ENCODE peak calls at places on chromosomes 13 and 19, in eight cellular contexts. P is right cardiac atrium; A is fibroblast of lung; E is hepatocyte; I is naive thymus-derived CD4-positive, alpha-beta T cell; D is left lung; W is cardiac fibroblast; G is PC-9. Q is an unnamed sample.

GRCh38 chr13:47076536-47076935 is 179.7 kb upstream of the HTR2A start:
- DNase-seq in P (no peak), A (no peak), E (no peak), I (no peak), D (no peak), W (no peak), G (no peak), Q (no peak)

GRCh38 chr13:74202129-74202528 is 67.9 kb upstream of the KLF12 start:
- DNase-seq in P (no peak), A (peak), E (no peak), I (no peak), D (no peak), W (peak), G (no peak), Q (no peak)

GRCh38 chr13:77554079-77554478 is 18.6 kb downstream of the SCEL start:
- DNase-seq in P (no peak), A (no peak), E (no peak), I (no peak), D (no peak), W (no peak), G (peak), Q (no peak)

GRCh38 chr19:54518844-54519243 is 16.2 kb downstream of the LAIR2 start:
- DNase-seq in P (no peak), A (no peak), E (no peak), I (no peak), D (no peak), W (peak), G (no peak), Q (no peak)

GRCh38 chr19:29375429-29376093 is 150.2 kb upstream of the VSTM2B start:
- DNase-seq in P (no peak), A (no peak), E (no peak), I (no peak), D (no peak), W (no peak), G (no peak), Q (no peak)

GRCh38 chr13:61927648-61928047 is 512.0 kb upstream of the PCDH20 start:
- DNase-seq in P (no peak), A (no peak), E (no peak), I (no peak), D (no peak), W (no peak), G (no peak), Q (no peak)

GRCh38 chr19:4575267-4575793 is 15.8 kb upstream of the SEMA6B start:
- DNase-seq in P (peak), A (peak), E (peak), I (no peak), D (no peak), W (peak), G (peak), Q (no peak)

GRCh38 chr13:27978301-27978968 is 9.3 kb upstream of the CDX2 start:
- DNase-seq in P (no peak), A (no peak), E (peak), I (no peak), D (no peak), W (no peak), G (no peak), Q (no peak)

GRCh38 chr19:8831832-8832131 is 322 bp downstream of the ZNF558 start:
- DNase-seq in P (no peak), A (no peak), E (no peak), I (no peak), D (no peak), W (no peak), G (no peak), Q (no peak)

GRCh38 chr13:40024578-40024952 is 369.1 kb downstream of the COG6 start:
- DNase-seq in P (no peak), A (no peak), E (no peak), I (no peak), D (no peak), W (peak), G (no peak), Q (no peak)

GRCh38 chr19:41350735-41351338 is 2.9 kb downstream of the TGFB1 start:
- DNase-seq in P (peak), A (no peak), E (no peak), I (no peak), D (no peak), W (peak), G (no peak), Q (no peak)

GRCh38 chr19:28372800-28373199 is 840.2 kb downstream of the UQCRFS1 start:
- DNase-seq in P (no peak), A (no peak), E (no peak), I (no peak), D (no peak), W (no peak), G (no peak), Q (no peak)

GRCh38 chr13:26482451-26483197 is 74.9 kb upstream of the WASF3 start:
- DNase-seq in P (no peak), A (peak), E (peak), I (peak), D (no peak), W (peak), G (peak), Q (peak)

GRCh38 chr13:22812793-22813192 is 368.0 kb upstream of the SGCG start:
- DNase-seq in P (peak), A (no peak), E (peak), I (no peak), D (no peak), W (peak), G (no peak), Q (no peak)

GRCh38 chr19:6415592-6416190 is 8.9 kb downstream of the KHSRP start:
- DNase-seq in P (no peak), A (no peak), E (no peak), I (no peak), D (no peak), W (no peak), G (no peak), Q (no peak)

GRCh38 chr19:6414793-6415591 is 9.6 kb downstream of the KHSRP start:
- DNase-seq in P (peak), A (no peak), E (no peak), I (no peak), D (peak), W (no peak), G (no peak), Q (no peak)

GRCh38 chr19:6413291-6413690 is 11.3 kb downstream of the KHSRP start:
- DNase-seq in P (peak), A (no peak), E (no peak), I (no peak), D (no peak), W (no peak), G (no peak), Q (no peak)

GRCh38 chr19:6412111-6412999 is 12.3 kb downstream of the KHSRP start:
- DNase-seq in P (peak), A (peak), E (peak), I (peak), D (no peak), W (peak), G (no peak), Q (no peak)

GRCh38 chr19:6414033-6414643 is 10.5 kb downstream of the KHSRP start:
- DNase-seq in P (peak), A (no peak), E (no peak), I (no peak), D (no peak), W (no peak), G (no peak), Q (no peak)
- H3K4me3 ChIP-seq in P (no peak), A (no peak), E (no peak), I (no peak), D (no peak), W (no peak), G (no peak), Q (no peak)

DNA sequence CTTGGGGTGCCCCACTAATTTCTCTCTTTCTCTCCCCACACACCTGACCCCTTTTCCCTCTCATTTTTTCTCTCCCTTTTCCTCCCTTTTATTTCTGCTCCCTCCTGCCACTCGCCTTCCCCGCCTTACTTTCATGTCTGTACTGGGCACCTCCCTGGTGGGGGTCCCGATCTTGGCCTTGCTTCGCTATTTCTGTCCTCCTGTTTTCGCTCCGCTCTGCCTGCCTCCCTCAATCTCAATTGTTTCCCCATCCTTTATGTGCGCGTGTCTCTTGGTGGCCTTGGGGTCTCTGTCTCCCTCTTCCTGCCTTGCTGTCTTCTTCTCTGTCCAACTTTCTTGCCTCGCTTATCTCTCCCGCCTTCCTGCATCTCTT is 3.8 kb downstream of the GRIN2D start:
- DNase-seq in P (no peak), A (no peak), E (no peak), I (no peak), D (no peak), W (no peak), G (no peak), Q (no peak)
- H3K4me3 ChIP-seq in P (no peak), A (no peak), E (no peak), I (peak), D (no peak), W (peak), G (peak), Q (peak)

DNA sequence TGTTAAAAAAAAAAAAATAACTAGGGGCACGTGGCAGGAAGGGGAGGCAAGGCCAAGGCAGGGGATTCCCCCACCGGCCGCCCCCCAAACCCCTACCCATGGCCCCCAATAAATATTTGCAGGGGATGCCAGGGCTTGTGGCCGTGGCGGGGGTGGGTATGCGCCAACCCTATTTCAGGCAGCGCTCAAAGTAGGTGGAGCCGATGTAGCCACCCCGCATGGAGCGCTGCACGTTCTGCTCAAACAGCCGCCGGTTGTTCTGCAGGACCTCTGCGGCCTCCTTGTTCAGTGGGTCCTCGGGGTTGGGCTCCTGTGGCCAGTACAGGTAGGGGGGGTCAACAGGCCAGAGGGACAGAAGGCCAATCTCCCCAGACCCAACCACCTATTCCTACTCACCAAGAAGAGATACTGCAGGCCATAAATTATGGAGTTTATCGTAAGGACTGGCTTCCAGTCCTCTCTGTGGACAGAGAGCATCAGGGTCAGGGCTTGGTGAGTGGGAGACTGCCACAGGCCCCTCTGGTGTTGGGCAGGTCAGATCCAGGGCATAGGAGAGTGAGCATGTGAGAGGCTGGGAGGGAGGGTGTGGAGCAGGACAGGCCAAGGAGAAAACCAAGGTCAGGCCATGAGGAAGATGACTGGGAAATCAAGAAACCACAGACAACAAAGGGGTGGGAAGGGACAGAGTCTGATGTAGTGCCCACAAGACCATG is 1.2 kb upstream of the CHMP2A start:
- DNase-seq in P (no peak), A (no peak), E (peak), I (no peak), D (no peak), W (no peak), G (no peak), Q (no peak)
- H3K4me3 ChIP-seq in P (no peak), A (no peak), E (no peak), I (no peak), D (no peak), W (no peak), G (no peak), Q (no peak)

GRCh38 chr19:44775676-44776240 is 1.9 kb upstream of the CBLC start:
- DNase-seq in P (peak), A (no peak), E (no peak), I (no peak), D (no peak), W (no peak), G (no peak), Q (no peak)

GRCh38 chr19:44779150-44779549 is 1.5 kb downstream of the CBLC start:
- DNase-seq in P (peak), A (no peak), E (peak), I (no peak), D (no peak), W (no peak), G (no peak), Q (no peak)

GRCh38 chr19:44776402-44777096 is 1.1 kb upstream of the CBLC start:
- DNase-seq in P (peak), A (no peak), E (peak), I (no peak), D (no peak), W (no peak), G (peak), Q (no peak)

GRCh38 chr19:44774614-44775013 is 3.1 kb upstream of the CBLC start:
- DNase-seq in P (no peak), A (no peak), E (no peak), I (no peak), D (no peak), W (no peak), G (peak), Q (no peak)

GRCh38 chr19:44777715-44778347 is at the start of gene CBLC:
- DNase-seq in P (peak), A (no peak), E (peak), I (no peak), D (peak), W (no peak), G (peak), Q (no peak)
- H3K4me3 ChIP-seq in P (no peak), A (no peak), E (no peak), I (no peak), D (peak), W (no peak), G (peak), Q (no peak)

DNA sequence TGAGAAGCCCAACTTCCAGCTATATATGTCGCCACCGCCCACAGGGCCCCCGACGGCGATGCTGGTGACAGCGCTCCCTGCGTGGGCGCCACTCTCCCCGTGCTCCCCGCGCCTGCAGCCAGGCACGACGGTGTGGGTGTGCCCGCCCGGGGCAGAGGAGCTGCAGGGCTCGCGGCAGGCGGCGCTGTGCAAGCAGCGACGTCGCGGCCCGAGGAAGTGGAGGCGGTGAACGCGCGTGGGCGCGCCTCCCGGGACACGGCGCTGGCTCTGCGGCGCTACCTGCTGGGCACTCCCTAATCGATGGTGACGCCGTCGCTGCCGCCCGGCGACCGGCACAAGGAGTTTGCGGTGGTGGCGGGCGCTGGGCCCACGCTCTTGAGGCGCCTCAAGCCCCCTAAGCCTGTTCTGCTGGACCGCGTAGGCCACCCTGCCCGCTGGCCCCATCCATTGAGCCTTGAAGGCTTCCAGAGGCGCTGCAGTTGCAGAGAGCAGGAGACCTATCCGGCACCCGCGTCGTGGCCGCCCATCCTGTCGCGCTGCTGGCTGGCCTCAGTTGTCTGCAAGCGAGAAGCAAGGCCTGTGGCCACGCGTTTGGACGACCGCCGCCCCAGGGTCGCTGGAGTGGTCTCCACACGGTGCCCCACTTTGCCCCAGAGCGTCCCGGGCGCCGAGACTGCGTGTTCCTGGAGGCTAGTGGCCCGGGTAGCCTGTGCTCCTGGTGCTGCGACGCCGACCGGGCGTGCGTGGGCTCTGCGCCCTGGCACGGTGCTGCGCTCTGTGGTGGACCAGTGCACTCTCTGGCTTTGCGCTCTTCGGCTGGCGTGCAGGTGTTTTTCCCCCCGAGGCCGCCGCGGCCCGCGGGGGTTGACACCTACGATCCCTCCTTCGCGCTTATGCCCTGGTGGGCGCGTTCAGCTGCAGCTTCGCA is 23.1 kb downstream of the LRFN3 start:
- DNase-seq in P (peak), A (no peak), E (peak), I (peak), D (peak), W (peak), G (no peak), Q (no peak)
- H3K4me3 ChIP-seq in P (no peak), A (no peak), E (no peak), I (peak), D (no peak), W (no peak), G (no peak), Q (peak)

DNA sequence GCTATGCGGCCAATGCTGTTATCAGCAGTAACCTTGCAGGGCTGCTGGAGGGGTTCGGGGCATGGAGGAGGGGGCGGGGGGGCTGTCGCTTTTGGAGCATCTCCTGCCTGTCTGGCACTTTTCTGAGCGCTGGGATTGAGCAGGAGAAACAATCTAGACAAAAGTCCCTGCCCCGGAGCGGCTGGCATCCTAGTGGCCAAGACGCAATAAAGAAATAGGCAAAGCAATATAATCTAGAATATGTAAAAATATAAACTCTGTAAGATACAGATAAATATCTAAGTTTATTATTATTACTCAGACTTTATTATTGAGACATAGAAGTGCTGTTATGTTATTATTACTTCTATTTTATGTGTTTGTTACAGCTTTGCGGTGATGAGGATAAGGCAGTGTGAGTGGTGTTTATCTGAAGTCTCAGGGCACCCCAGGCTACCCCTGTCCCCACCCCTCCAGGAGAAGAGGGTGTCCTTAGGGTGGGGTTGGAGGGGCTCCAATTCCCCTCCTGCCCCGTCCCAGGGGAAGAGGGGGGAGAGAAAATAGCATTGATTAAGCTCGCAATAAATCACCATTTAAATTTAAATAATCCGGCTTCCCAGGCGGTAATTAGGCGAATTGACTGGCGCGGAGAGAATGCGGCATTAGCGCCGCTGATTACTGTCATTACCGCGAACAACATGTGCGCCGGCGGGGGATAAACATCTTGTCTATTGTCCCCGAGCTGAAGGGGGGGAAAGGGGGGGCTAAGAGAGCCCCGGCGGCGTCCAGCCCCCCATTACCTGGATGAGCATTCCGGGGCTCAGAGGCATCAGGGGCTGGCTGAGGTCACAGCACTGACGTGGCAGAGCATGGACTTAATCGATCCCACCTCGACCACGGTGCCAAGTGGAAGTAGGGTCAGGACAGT is 3.2 kb downstream of the NPAS1 start:
- DNase-seq in P (no peak), A (no peak), E (no peak), I (no peak), D (no peak), W (no peak), G (peak), Q (no peak)
- H3K4me3 ChIP-seq in P (no peak), A (no peak), E (no peak), I (no peak), D (no peak), W (no peak), G (no peak), Q (no peak)

GRCh38 chr19:17341386-17341785 is 4.0 kb downstream of the GTPBP3 start:
- DNase-seq in P (no peak), A (no peak), E (no peak), I (no peak), D (no peak), W (no peak), G (no peak), Q (no peak)
- H3K4me3 ChIP-seq in P (no peak), A (no peak), E (no peak), I (no peak), D (no peak), W (no peak), G (no peak), Q (no peak)

GRCh38 chr13:109899748-109900147 is 113.4 kb upstream of the IRS2 start:
- DNase-seq in P (no peak), A (no peak), E (no peak), I (no peak), D (no peak), W (no peak), G (no peak), Q (no peak)

GRCh38 chr13:109900320-109900719 is 113.9 kb upstream of the IRS2 start:
- DNase-seq in P (no peak), A (no peak), E (no peak), I (no peak), D (no peak), W (peak), G (no peak), Q (no peak)

GRCh38 chr13:109910131-109910530 is 123.7 kb upstream of the IRS2 start:
- DNase-seq in P (no peak), A (no peak), E (no peak), I (no peak), D (no peak), W (peak), G (no peak), Q (no peak)

GRCh38 chr13:109900723-109901122 is 114.3 kb upstream of the IRS2 start:
- DNase-seq in P (no peak), A (no peak), E (no peak), I (no peak), D (no peak), W (no peak), G (no peak), Q (no peak)

GRCh38 chr13:109904218-109904617 is 117.8 kb upstream of the IRS2 start:
- DNase-seq in P (no peak), A (no peak), E (no peak), I (no peak), D (no peak), W (no peak), G (peak), Q (no peak)
- H3K4me3 ChIP-seq in P (no peak), A (no peak), E (no peak), I (no peak), D (no peak), W (no peak), G (no peak), Q (no peak)

Q was measured in thoracic aorta.